ENCODE peak calls at places on chromosomes 3 and 15, in four cellular contexts. One of them, this sample, is unnamed.

GRCh38 chr15:59353994-59354951 is 18.4 kb downstream of the MYO1E start:
- DNase-seq in spleen: no peak
- DNase-seq in AG04450: no peak
- DNase-seq in left ventricle myocardium inferior: no peak
- DNase-seq in this sample: no peak

GRCh38 chr15:73800662-73801345 is 47.7 kb upstream of the INSYN1 start:
- DNase-seq in AG04450: peak; percentile 59
- DNase-seq in spleen: peak; percentile 14
- DNase-seq in left ventricle myocardium inferior: peak; percentile 83
- DNase-seq in this sample: no peak

GRCh38 chr3:111617406-111617805 is 22.3 kb upstream of the ZBED2 start:
- DNase-seq in spleen: no peak
- DNase-seq in left ventricle myocardium inferior: no peak
- DNase-seq in AG04450: no peak
- DNase-seq in this sample: no peak

GRCh38 chr3:14513566-14514322 is 26.4 kb downstream of the GRIP2 start:
- DNase-seq in AG04450: no peak
- DNase-seq in left ventricle myocardium inferior: no peak
- DNase-seq in spleen: peak; percentile 57
- DNase-seq in this sample: no peak

GRCh38 chr3:18998069-18998468 is 150.2 kb upstream of the KCNH8 start:
- DNase-seq in left ventricle myocardium inferior: peak; percentile 20
- DNase-seq in spleen: no peak
- DNase-seq in AG04450: no peak
- DNase-seq in this sample: no peak

GRCh38 chr15:66661432-66662096 is 40.5 kb upstream of the SMAD6 start:
- DNase-seq in AG04450: no peak
- DNase-seq in spleen: no peak
- DNase-seq in left ventricle myocardium inferior: peak; percentile 63
- DNase-seq in this sample: no peak

GRCh38 chr15:90028376-90028775 is 27.3 kb downstream of the ZNF710 start:
- DNase-seq in spleen: no peak
- DNase-seq in left ventricle myocardium inferior: no peak
- DNase-seq in AG04450: no peak
- DNase-seq in this sample: no peak

GRCh38 chr3:149186726-149187125 is 34.9 kb downstream of the CP start:
- DNase-seq in left ventricle myocardium inferior: no peak
- DNase-seq in AG04450: no peak
- DNase-seq in spleen: no peak
- DNase-seq in this sample: no peak

GRCh38 chr15:51982013-51982769 is 10.6 kb upstream of the LEO1 start:
- DNase-seq in spleen: no peak
- DNase-seq in left ventricle myocardium inferior: no peak
- DNase-seq in AG04450: peak; percentile 54
- DNase-seq in this sample: peak; percentile 85

GRCh38 chr3:124951511-124952390 is 17.2 kb upstream of the MUC13 start:
- DNase-seq in spleen: no peak
- DNase-seq in AG04450: peak; percentile 42
- DNase-seq in left ventricle myocardium inferior: no peak
- DNase-seq in this sample: no peak

GRCh38 chr3:136885357-136886213 is 23.6 kb downstream of the NCK1 start:
- DNase-seq in left ventricle myocardium inferior: no peak
- DNase-seq in spleen: no peak
- DNase-seq in AG04450: no peak
- DNase-seq in this sample: no peak

GRCh38 chr3:117752984-117753717 is 1043.6 kb downstream of the TUSC7 start:
- DNase-seq in spleen: no peak
- DNase-seq in left ventricle myocardium inferior: no peak
- DNase-seq in AG04450: peak; percentile 55
- DNase-seq in this sample: no peak

GRCh38 chr3:134311265-134311664 is 60.6 kb upstream of the RYK start:
- DNase-seq in spleen: no peak
- DNase-seq in AG04450: no peak
- DNase-seq in left ventricle myocardium inferior: no peak
- DNase-seq in this sample: no peak

GRCh38 chr3:178476886-178477285 is 59.4 kb upstream of the KCNMB2 start:
- DNase-seq in AG04450: no peak
- DNase-seq in spleen: no peak
- DNase-seq in left ventricle myocardium inferior: no peak
- DNase-seq in this sample: no peak

GRCh38 chr3:65785065-65785645 is 253.6 kb downstream of the MAGI1 start:
- DNase-seq in spleen: no peak
- DNase-seq in AG04450: peak; percentile 56
- DNase-seq in left ventricle myocardium inferior: no peak
- DNase-seq in this sample: peak; percentile 50

GRCh38 chr15:29770796-29771195 is 51.5 kb downstream of the TJP1 start:
- DNase-seq in spleen: no peak
- DNase-seq in left ventricle myocardium inferior: no peak
- DNase-seq in AG04450: no peak
- DNase-seq in this sample: no peak

GRCh38 chr3:15958692-15959433 is 161.1 kb upstream of the ANKRD28 start:
- DNase-seq in AG04450: no peak
- DNase-seq in spleen: no peak
- DNase-seq in left ventricle myocardium inferior: no peak
- DNase-seq in this sample: no peak

GRCh38 chr3:76043746-76044145 is 258.4 kb upstream of the ZNF717 start:
- DNase-seq in spleen: no peak
- DNase-seq in left ventricle myocardium inferior: no peak
- DNase-seq in AG04450: no peak
- DNase-seq in this sample: no peak

GRCh38 chr3:30236011-30236410 is 370.4 kb upstream of the TGFBR2 start:
- DNase-seq in left ventricle myocardium inferior: no peak
- DNase-seq in spleen: no peak
- DNase-seq in AG04450: no peak
- DNase-seq in this sample: no peak

GRCh38 chr15:51312132-51312531 is 26.3 kb downstream of the CYP19A1 start:
- DNase-seq in spleen: no peak
- DNase-seq in AG04450: peak; percentile 68
- DNase-seq in left ventricle myocardium inferior: no peak
- DNase-seq in this sample: no peak

GRCh38 chr3:52084216-52084945 is 28.0 kb upstream of the DUSP7 start:
- DNase-seq in spleen: peak; percentile 46
- DNase-seq in left ventricle myocardium inferior: no peak
- DNase-seq in AG04450: no peak
- DNase-seq in this sample: no peak

GRCh38 chr3:9111349-9112265 is 137.8 kb downstream of the SRGAP3 start:
- DNase-seq in left ventricle myocardium inferior: peak; percentile 32
- DNase-seq in spleen: no peak
- DNase-seq in AG04450: no peak
- DNase-seq in this sample: no peak

GRCh38 chr15:85642693-85643058 is 152.0 kb downstream of the KLHL25 start:
- DNase-seq in spleen: no peak
- DNase-seq in AG04450: no peak
- DNase-seq in left ventricle myocardium inferior: peak; percentile 64
- DNase-seq in this sample: no peak

GRCh38 chr15:29917600-29918597 is 95.6 kb upstream of the TJP1 start:
- DNase-seq in AG04450: peak; percentile 41
- DNase-seq in left ventricle myocardium inferior: no peak
- DNase-seq in spleen: no peak
- DNase-seq in this sample: no peak

GRCh38 chr3:107044587-107045119 is 332.6 kb upstream of the CCDC54 start:
- DNase-seq in AG04450: no peak
- DNase-seq in left ventricle myocardium inferior: no peak
- DNase-seq in spleen: no peak
- DNase-seq in this sample: no peak

GRCh38 chr3:307182-307581 is 110.6 kb downstream of the CHL1 start:
- DNase-seq in spleen: no peak
- DNase-seq in AG04450: no peak
- DNase-seq in left ventricle myocardium inferior: no peak
- DNase-seq in this sample: no peak

GRCh38 chr15:62607643-62608042 is 434.9 kb upstream of the TPM1 start:
- DNase-seq in AG04450: peak; percentile 23
- DNase-seq in left ventricle myocardium inferior: no peak
- DNase-seq in spleen: no peak
- DNase-seq in this sample: no peak

GRCh38 chr15:74024687-74025086 is 30.2 kb downstream of the PML start:
- DNase-seq in AG04450: no peak
- DNase-seq in left ventricle myocardium inferior: no peak
- DNase-seq in spleen: no peak
- DNase-seq in this sample: no peak

GRCh38 chr3:172561894-172562664 is 38.8 kb upstream of the TNFSF10 start:
- DNase-seq in AG04450: no peak
- DNase-seq in spleen: no peak
- DNase-seq in left ventricle myocardium inferior: no peak
- DNase-seq in this sample: no peak

GRCh38 chr3:175005193-175005592 is 146.1 kb downstream of the NAALADL2 start:
- DNase-seq in left ventricle myocardium inferior: no peak
- DNase-seq in AG04450: no peak
- DNase-seq in spleen: no peak
- DNase-seq in this sample: no peak

GRCh38 chr15:94829887-94830884 is 598.8 kb downstream of the MCTP2 start:
- DNase-seq in spleen: no peak
- DNase-seq in left ventricle myocardium inferior: no peak
- DNase-seq in AG04450: no peak
- DNase-seq in this sample: no peak

GRCh38 chr15:63763476-63764123 is 70.1 kb downstream of the HERC1 start:
- DNase-seq in AG04450: no peak
- DNase-seq in spleen: no peak
- DNase-seq in left ventricle myocardium inferior: no peak
- DNase-seq in this sample: no peak

GRCh38 chr3:191894406-191894805 is 433.4 kb downstream of the PYDC2 start:
- DNase-seq in spleen: no peak
- DNase-seq in AG04450: no peak
- DNase-seq in left ventricle myocardium inferior: no peak
- DNase-seq in this sample: no peak

GRCh38 chr3:30894521-30895289 is at the start of gene GADL1:
- DNase-seq in AG04450: no peak
- DNase-seq in left ventricle myocardium inferior: peak; percentile 24
- DNase-seq in spleen: peak; percentile 74
- DNase-seq in this sample: no peak

GRCh38 chr3:67297715-67298475 is 299.8 kb downstream of the KBTBD8 start:
- DNase-seq in spleen: no peak
- DNase-seq in AG04450: no peak
- DNase-seq in left ventricle myocardium inferior: no peak
- DNase-seq in this sample: no peak

GRCh38 chr3:197001106-197001971 is 28.3 kb downstream of the MELTF start:
- DNase-seq in spleen: peak; percentile 60
- DNase-seq in left ventricle myocardium inferior: peak; percentile 10
- DNase-seq in AG04450: no peak
- DNase-seq in this sample: no peak

GRCh38 chr15:98288091-98288590 is 327.6 kb downstream of the ARRDC4 start:
- DNase-seq in AG04450: no peak
- DNase-seq in spleen: no peak
- DNase-seq in left ventricle myocardium inferior: no peak
- DNase-seq in this sample: no peak

GRCh38 chr15:98289747-98290146 is 329.2 kb downstream of the ARRDC4 start:
- DNase-seq in spleen: no peak
- DNase-seq in left ventricle myocardium inferior: no peak
- DNase-seq in AG04450: no peak
- DNase-seq in this sample: no peak

GRCh38 chr15:98294126-98294525 is 333.6 kb downstream of the ARRDC4 start:
- DNase-seq in left ventricle myocardium inferior: no peak
- DNase-seq in AG04450: no peak
- DNase-seq in spleen: no peak
- DNase-seq in this sample: no peak

GRCh38 chr15:98296653-98297052 is 336.1 kb downstream of the ARRDC4 start:
- DNase-seq in left ventricle myocardium inferior: no peak
- DNase-seq in AG04450: no peak
- DNase-seq in spleen: no peak
- DNase-seq in this sample: no peak

GRCh38 chr15:98292442-98293240 is 332.1 kb downstream of the ARRDC4 start:
- DNase-seq in left ventricle myocardium inferior: peak; percentile 20
- DNase-seq in spleen: no peak
- DNase-seq in AG04450: no peak
- DNase-seq in this sample: no peak
- H3K4me3 ChIP-seq in left ventricle myocardium inferior: peak overlapping the region; percentile 17
- H3K4me3 ChIP-seq in spleen: no peak overlapping the region
- H3K4me3 ChIP-seq in AG04450: no peak overlapping the region
- H3K4me3 ChIP-seq in this sample: no peak overlapping the region

GRCh38 chr3:7194081-7194835 is 333.3 kb downstream of the GRM7 start:
- DNase-seq in left ventricle myocardium inferior: no peak
- DNase-seq in AG04450: no peak
- DNase-seq in spleen: no peak
- DNase-seq in this sample: peak; percentile 6
- H3K4me3 ChIP-seq in left ventricle myocardium inferior: no peak overlapping the region
- H3K4me3 ChIP-seq in AG04450: no peak overlapping the region
- H3K4me3 ChIP-seq in spleen: no peak overlapping the region
- H3K4me3 ChIP-seq in this sample: no peak overlapping the region

GRCh38 chr15:49424954-49425353 is 1.9 kb downstream of the FGF7 start:
- DNase-seq in spleen: no peak
- DNase-seq in AG04450: no peak
- DNase-seq in left ventricle myocardium inferior: no peak
- DNase-seq in this sample: no peak

GRCh38 chr15:49423021-49423420 is at the start of gene FGF7:
- DNase-seq in spleen: no peak
- DNase-seq in AG04450: peak; percentile 66
- DNase-seq in left ventricle myocardium inferior: no peak
- DNase-seq in this sample: no peak

GRCh38 chr15:49427369-49427768 is 4.3 kb downstream of the FGF7 start:
- DNase-seq in spleen: no peak
- DNase-seq in left ventricle myocardium inferior: no peak
- DNase-seq in AG04450: no peak
- DNase-seq in this sample: no peak

GRCh38 chr15:49421991-49422390 is 1.1 kb upstream of the FGF7 start:
- DNase-seq in AG04450: peak; percentile 34
- DNase-seq in left ventricle myocardium inferior: peak; percentile 30
- DNase-seq in spleen: peak; percentile 37
- DNase-seq in this sample: peak; percentile 26

GRCh38 chr15:49423906-49424520 is 971 bp downstream of the FGF7 start:
- DNase-seq in spleen: no peak
- DNase-seq in left ventricle myocardium inferior: no peak
- DNase-seq in AG04450: no peak
- DNase-seq in this sample: no peak
- H3K4me3 ChIP-seq in spleen: no peak overlapping the region
- H3K4me3 ChIP-seq in left ventricle myocardium inferior: peak overlapping the region; percentile 67
- H3K4me3 ChIP-seq in AG04450: peak overlapping the region; percentile 66
- H3K4me3 ChIP-seq in this sample: no peak overlapping the region

GRCh38 chr15:38252481-38253311 is at the start of gene SPRED1:
- DNase-seq in spleen: peak; percentile 90
- DNase-seq in left ventricle myocardium inferior: peak; percentile 82
- DNase-seq in AG04450: no peak
- DNase-seq in this sample: no peak

GRCh38 chr15:38253448-38253847 is 812 bp downstream of the SPRED1 start:
- DNase-seq in AG04450: no peak
- DNase-seq in left ventricle myocardium inferior: no peak
- DNase-seq in spleen: no peak
- DNase-seq in this sample: no peak

GRCh38 chr15:38257676-38258075 is 5.0 kb downstream of the SPRED1 start:
- DNase-seq in left ventricle myocardium inferior: no peak
- DNase-seq in spleen: no peak
- DNase-seq in AG04450: no peak
- DNase-seq in this sample: no peak

GRCh38 chr15:38254065-38254883 is 1.6 kb downstream of the SPRED1 start:
- DNase-seq in left ventricle myocardium inferior: no peak
- DNase-seq in spleen: peak; percentile 73
- DNase-seq in AG04450: no peak
- DNase-seq in this sample: no peak

DNA sequence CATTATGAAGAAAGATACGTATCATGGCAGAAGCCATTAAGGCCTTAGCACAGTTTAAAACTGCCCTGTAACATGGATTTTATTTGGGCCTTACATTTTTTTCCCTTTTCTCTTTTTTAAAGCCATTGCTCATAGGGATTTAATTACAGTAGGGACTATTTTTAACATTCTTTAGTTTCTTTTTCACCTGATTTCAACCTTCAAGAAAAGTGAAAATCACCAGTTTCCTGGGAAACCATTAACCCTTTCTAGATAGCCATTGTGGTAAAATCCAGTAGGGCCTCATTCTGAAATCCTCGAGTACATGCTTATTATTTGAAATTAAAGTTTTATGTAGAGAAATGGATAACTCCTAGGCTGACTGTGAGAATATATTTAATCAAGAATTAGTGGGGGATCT is 3.1 kb downstream of the SPRED1 start:
- DNase-seq in AG04450: no peak
- DNase-seq in left ventricle myocardium inferior: no peak
- DNase-seq in spleen: no peak
- DNase-seq in this sample: no peak
- H3K4me3 ChIP-seq in AG04450: peak overlapping the region; percentile 93
- H3K4me3 ChIP-seq in left ventricle myocardium inferior: peak overlapping the region; percentile 91
- H3K4me3 ChIP-seq in spleen: no peak overlapping the region
- H3K4me3 ChIP-seq in this sample: no peak overlapping the region